ENCODE peak calls at places on chromosome 14, in nine cellular contexts. C, P, Q, I, U, N, L, Z and F are unnamed samples. For H3K27me3, the result is how much of the 10 kb centered on the place peaks cover.

GRCh38 chr14:23366163-23366921 is 1.4 kb upstream of the EFS start:
- DNase-seq in C (peak), P (peak), Q (peak), I (peak), U (peak), N (peak), L (peak), Z (no peak), F (peak)

GRCh38 chr14:24630087-24630871 is 3.7 kb downstream of the GZMB start:
- DNase-seq in C (no peak), P (no peak), Q (no peak), I (no peak), U (no peak), N (no peak), L (no peak), Z (no peak), F (no peak)

GRCh38 chr14:103395245-103395644 is 10.0 kb downstream of the MARK3 start:
- DNase-seq in C (no peak), P (no peak), Q (no peak), I (no peak), U (no peak), N (no peak), L (no peak), Z (peak), F (no peak)

GRCh38 chr14:75597149-75597548 is 18.7 kb downstream of the FLVCR2 start:
- DNase-seq in C (no peak), P (no peak), Q (no peak), I (no peak), U (no peak), N (no peak), L (no peak), Z (no peak), F (no peak)

GRCh38 chr14:70934502-70935134 is 27.4 kb downstream of the PCNX1 start:
- DNase-seq in C (peak), P (no peak), Q (no peak), I (no peak), U (no peak), N (no peak), L (no peak), Z (no peak), F (no peak)

GRCh38 chr14:23071244-23071974 is 14.1 kb upstream of the CDH24 start:
- DNase-seq in C (peak), P (peak), Q (peak), I (peak), U (peak), N (peak), L (peak), Z (peak), F (peak)

GRCh38 chr14:104136472-104137296 is 1.7 kb upstream of the KIF26A start:
- DNase-seq in C (no peak), P (no peak), Q (no peak), I (peak), U (no peak), N (no peak), L (peak), Z (no peak), F (peak)

GRCh38 chr14:54451961-54452360 is 10.8 kb upstream of the CNIH1 start:
- DNase-seq in C (no peak), P (no peak), Q (no peak), I (no peak), U (no peak), N (no peak), L (no peak), Z (no peak), F (no peak)

GRCh38 chr14:76514599-76514998 is 138.7 kb downstream of the ESRRB start:
- DNase-seq in C (no peak), P (no peak), Q (no peak), I (peak), U (no peak), N (peak), L (peak), Z (no peak), F (no peak)

GRCh38 chr14:65290830-65291229 is 121.7 kb upstream of the FUT8 start:
- DNase-seq in C (no peak), P (no peak), Q (no peak), I (no peak), U (no peak), N (peak), L (no peak), Z (peak), F (no peak)

GRCh38 chr14:58639842-58640484 is 2.2 kb downstream of the DACT1 start:
- DNase-seq in C (peak), P (no peak), Q (peak), I (no peak), U (no peak), N (peak), L (no peak), Z (peak), F (peak)

GRCh38 chr14:56874375-56874774 is 64.1 kb upstream of the OTX2 start:
- DNase-seq in C (no peak), P (no peak), Q (no peak), I (no peak), U (no peak), N (peak), L (no peak), Z (no peak), F (peak)

GRCh38 chr14:54267172-54267571 is 129.6 kb upstream of the CDKN3 start:
- DNase-seq in C (no peak), P (no peak), Q (no peak), I (no peak), U (no peak), N (no peak), L (no peak), Z (no peak), F (no peak)

GRCh38 chr14:70073924-70074566 is 114.7 kb downstream of the SLC8A3 start:
- DNase-seq in C (peak), P (peak), Q (peak), I (no peak), U (no peak), N (peak), L (no peak), Z (peak), F (peak)

GRCh38 chr14:32134448-32135070 is 57.5 kb downstream of the ARHGAP5 start:
- DNase-seq in C (no peak), P (no peak), Q (no peak), I (no peak), U (no peak), N (no peak), L (no peak), Z (peak), F (no peak)

GRCh38 chr14:104546591-104547309 is 32.8 kb upstream of the C14orf180 start:
- DNase-seq in C (no peak), P (no peak), Q (no peak), I (no peak), U (no peak), N (no peak), L (no peak), Z (no peak), F (no peak)

GRCh38 chr14:57068511-57068910 is 200.2 kb downstream of the EXOC5 start:
- DNase-seq in C (no peak), P (no peak), Q (no peak), I (no peak), U (no peak), N (no peak), L (no peak), Z (no peak), F (no peak)

GRCh38 chr14:26204954-26205479 is 392.8 kb downstream of the NOVA1 start:
- DNase-seq in C (no peak), P (no peak), Q (peak), I (peak), U (peak), N (no peak), L (peak), Z (no peak), F (peak)

GRCh38 chr14:24058260-24058950 is 6.6 kb downstream of the CARMIL3 start:
- DNase-seq in C (peak), P (no peak), Q (peak), I (peak), U (peak), N (peak), L (peak), Z (peak), F (peak)

GRCh38 chr14:64878775-64879634 is 702 bp downstream of the SPTB start:
- DNase-seq in C (no peak), P (no peak), Q (peak), I (no peak), U (no peak), N (no peak), L (peak), Z (no peak), F (peak)

GRCh38 chr14:23446291-23446851 is 10.9 kb upstream of the MYH7 start:
- DNase-seq in C (no peak), P (no peak), Q (no peak), I (no peak), U (no peak), N (no peak), L (no peak), Z (no peak), F (peak)

GRCh38 chr14:104370256-104370870 is 209.2 kb upstream of the C14orf180 start:
- DNase-seq in C (no peak), P (peak), Q (no peak), I (no peak), U (no peak), N (no peak), L (peak), Z (no peak), F (peak)

GRCh38 chr14:104552738-104553125 is 26.8 kb upstream of the C14orf180 start:
- DNase-seq in C (no peak), P (no peak), Q (no peak), I (peak), U (no peak), N (no peak), L (no peak), Z (no peak), F (peak)

GRCh38 chr14:85574849-85575616 is 45.1 kb downstream of the FLRT2 start:
- DNase-seq in C (no peak), P (no peak), Q (no peak), I (no peak), U (no peak), N (no peak), L (no peak), Z (no peak), F (peak)

GRCh38 chr14:95889236-95889979 is 12.8 kb downstream of the TUNAR start:
- DNase-seq in C (no peak), P (no peak), Q (no peak), I (no peak), U (no peak), N (no peak), L (no peak), Z (no peak), F (no peak)

GRCh38 chr14:72463291-72463866 is 430.5 kb downstream of the DPF3 start:
- DNase-seq in C (no peak), P (no peak), Q (no peak), I (no peak), U (no peak), N (no peak), L (no peak), Z (peak), F (no peak)

GRCh38 chr14:76687611-76688372 is 73.5 kb upstream of the VASH1 start:
- DNase-seq in C (no peak), P (no peak), Q (no peak), I (no peak), U (no peak), N (peak), L (no peak), Z (peak), F (no peak)

GRCh38 chr14:68711551-68712437 is 81.1 kb downstream of the ZFP36L1 start:
- DNase-seq in C (no peak), P (no peak), Q (no peak), I (no peak), U (no peak), N (no peak), L (no peak), Z (no peak), F (peak)

GRCh38 chr14:22657861-22658260 is 13.7 kb upstream of the OR6J1 start:
- DNase-seq in C (no peak), P (no peak), Q (no peak), I (no peak), U (no peak), N (peak), L (no peak), Z (peak), F (no peak)

GRCh38 chr14:24395609-24396580 is 2.9 kb upstream of the NYNRIN start:
- DNase-seq in C (no peak), P (no peak), Q (no peak), I (peak), U (no peak), N (peak), L (no peak), Z (no peak), F (no peak)

GRCh38 chr14:104383088-104383805 is 196.3 kb upstream of the C14orf180 start:
- DNase-seq in C (no peak), P (no peak), Q (peak), I (peak), U (no peak), N (no peak), L (peak), Z (no peak), F (peak)

GRCh38 chr14:51185754-51186153 is 54.3 kb upstream of the TMX1 start:
- DNase-seq in C (no peak), P (no peak), Q (no peak), I (no peak), U (no peak), N (no peak), L (no peak), Z (no peak), F (no peak)

GRCh38 chr14:34693228-34693939 is 21.0 kb downstream of the CFL2 start:
- DNase-seq in C (no peak), P (no peak), Q (no peak), I (no peak), U (no peak), N (peak), L (peak), Z (no peak), F (peak)

GRCh38 chr14:21612324-21612723 is 22.4 kb downstream of the OR10G2 start:
- DNase-seq in C (no peak), P (no peak), Q (no peak), I (no peak), U (no peak), N (no peak), L (no peak), Z (no peak), F (no peak)

GRCh38 chr14:104953896-104954656 is 24.1 kb downstream of the AHNAK2 start:
- DNase-seq in C (no peak), P (no peak), Q (no peak), I (peak), U (no peak), N (no peak), L (no peak), Z (no peak), F (peak)

GRCh38 chr14:71001742-71002141 is 94.5 kb downstream of the PCNX1 start:
- DNase-seq in C (no peak), P (no peak), Q (no peak), I (no peak), U (no peak), N (no peak), L (no peak), Z (no peak), F (no peak)

GRCh38 chr14:64636980-64637429 is 67.2 kb upstream of the PLEKHG3 start:
- DNase-seq in C (no peak), P (no peak), Q (no peak), I (no peak), U (no peak), N (no peak), L (no peak), Z (no peak), F (no peak)

GRCh38 chr14:24366375-24366663 is 1.7 kb upstream of the NFATC4 start:
- DNase-seq in C (no peak), P (no peak), Q (no peak), I (no peak), U (no peak), N (no peak), L (no peak), Z (no peak), F (no peak)

GRCh38 chr14:24072436-24072835 is 1.1 kb downstream of the CPNE6 start:
- DNase-seq in C (no peak), P (no peak), Q (no peak), I (peak), U (no peak), N (no peak), L (peak), Z (no peak), F (no peak)

GRCh38 chr14:56660677-56661389 is 81.2 kb downstream of the TMEM260 start:
- DNase-seq in C (no peak), P (no peak), Q (no peak), I (no peak), U (no peak), N (no peak), L (no peak), Z (no peak), F (peak)

GRCh38 chr14:101955695-101956161 is 8.6 kb upstream of the DYNC1H1 start:
- DNase-seq in C (no peak), P (no peak), Q (no peak), I (peak), U (no peak), N (no peak), L (no peak), Z (no peak), F (no peak)
- H3K4me3 ChIP-seq in C (no peak), P (no peak), Q (no peak), I (no peak), U (no peak), N (no peak), L (no peak), Z (no peak), F (no peak)

DNA sequence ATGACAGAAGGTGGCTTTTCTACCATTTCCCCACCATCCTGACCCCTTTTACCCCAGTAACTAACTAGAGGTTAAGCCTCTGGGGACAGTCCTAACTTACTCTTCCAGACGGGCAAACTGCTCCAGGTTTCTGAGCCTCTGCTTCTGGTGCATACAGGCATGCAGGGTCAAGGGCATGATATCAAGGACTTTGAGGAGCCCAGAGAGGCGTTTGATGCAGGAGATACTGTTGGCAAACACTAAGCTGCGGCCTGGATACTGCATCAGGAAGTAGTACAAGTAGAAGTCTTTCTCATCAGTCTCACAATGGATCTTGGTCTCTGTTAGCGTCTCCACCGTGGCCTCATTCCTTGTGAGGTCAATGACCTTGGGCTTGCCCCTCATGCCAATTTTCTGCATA is 21.0 kb downstream of the DDX24 start:
- DNase-seq in C (no peak), P (no peak), Q (no peak), I (peak), U (no peak), N (no peak), L (no peak), Z (no peak), F (no peak)
- H3K27me3 ChIP-seq in C (under half), P (under half), Q (under half), I (under half), U (under half), N (under half), L (under half), Z (under half), F (under half)

GRCh38 chr14:91171291-91171690 is 57.4 kb downstream of the DGLUCY start:
- DNase-seq in C (no peak), P (no peak), Q (no peak), I (no peak), U (no peak), N (no peak), L (no peak), Z (no peak), F (no peak)
- H3K4me3 ChIP-seq in C (no peak), P (no peak), Q (no peak), I (no peak), U (no peak), N (no peak), L (no peak), Z (no peak), F (no peak)

GRCh38 chr14:94175403-94176146 is 1.5 kb downstream of the PPP4R4 start:
- DNase-seq in C (no peak), P (no peak), Q (no peak), I (no peak), U (no peak), N (no peak), L (no peak), Z (no peak), F (no peak)
- H3K27me3 ChIP-seq in C (under half), P (under half), Q (under half), I (half or more), U (half or more), N (under half), L (under half), Z (under half), F (under half)

DNA sequence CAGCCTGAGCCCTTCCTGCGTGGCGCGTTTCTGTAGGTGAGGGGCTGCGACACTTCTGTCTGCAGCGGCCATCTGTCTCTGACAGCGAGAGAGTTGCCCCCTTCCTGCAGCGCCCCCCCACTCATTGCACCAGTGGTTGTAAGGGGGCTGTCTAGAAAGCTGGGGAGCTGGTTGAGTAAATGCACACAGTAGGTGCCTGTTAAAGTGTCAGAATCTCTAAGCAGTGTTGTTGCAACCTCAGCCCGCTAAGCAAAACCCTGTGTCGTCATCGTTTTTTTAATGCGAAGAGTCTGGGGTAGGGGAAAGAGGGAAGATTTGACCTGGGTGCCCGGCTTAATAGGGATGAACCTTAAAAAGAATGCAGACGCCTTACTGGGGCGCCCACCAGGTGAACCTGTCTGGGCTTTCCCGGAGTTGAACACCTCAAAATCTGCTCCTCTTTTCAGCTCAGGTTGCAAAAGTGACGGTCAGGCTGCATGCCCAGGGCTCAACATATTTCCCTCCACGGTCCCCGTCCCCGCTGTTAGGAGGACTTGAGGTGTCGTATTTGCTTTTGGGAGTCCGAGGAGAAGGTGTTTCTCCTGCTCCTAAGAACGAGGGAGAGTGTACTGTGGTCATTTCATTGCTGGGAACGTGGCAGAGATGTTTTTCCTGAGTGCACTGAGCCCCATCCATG is 1.0 kb downstream of the DLK1 start:
- DNase-seq in C (no peak), P (no peak), Q (no peak), I (no peak), U (no peak), N (no peak), L (no peak), Z (no peak), F (no peak)
- H3K4me3 ChIP-seq in C (no peak), P (peak), Q (peak), I (no peak), U (no peak), N (no peak), L (no peak), Z (no peak), F (peak)

DNA sequence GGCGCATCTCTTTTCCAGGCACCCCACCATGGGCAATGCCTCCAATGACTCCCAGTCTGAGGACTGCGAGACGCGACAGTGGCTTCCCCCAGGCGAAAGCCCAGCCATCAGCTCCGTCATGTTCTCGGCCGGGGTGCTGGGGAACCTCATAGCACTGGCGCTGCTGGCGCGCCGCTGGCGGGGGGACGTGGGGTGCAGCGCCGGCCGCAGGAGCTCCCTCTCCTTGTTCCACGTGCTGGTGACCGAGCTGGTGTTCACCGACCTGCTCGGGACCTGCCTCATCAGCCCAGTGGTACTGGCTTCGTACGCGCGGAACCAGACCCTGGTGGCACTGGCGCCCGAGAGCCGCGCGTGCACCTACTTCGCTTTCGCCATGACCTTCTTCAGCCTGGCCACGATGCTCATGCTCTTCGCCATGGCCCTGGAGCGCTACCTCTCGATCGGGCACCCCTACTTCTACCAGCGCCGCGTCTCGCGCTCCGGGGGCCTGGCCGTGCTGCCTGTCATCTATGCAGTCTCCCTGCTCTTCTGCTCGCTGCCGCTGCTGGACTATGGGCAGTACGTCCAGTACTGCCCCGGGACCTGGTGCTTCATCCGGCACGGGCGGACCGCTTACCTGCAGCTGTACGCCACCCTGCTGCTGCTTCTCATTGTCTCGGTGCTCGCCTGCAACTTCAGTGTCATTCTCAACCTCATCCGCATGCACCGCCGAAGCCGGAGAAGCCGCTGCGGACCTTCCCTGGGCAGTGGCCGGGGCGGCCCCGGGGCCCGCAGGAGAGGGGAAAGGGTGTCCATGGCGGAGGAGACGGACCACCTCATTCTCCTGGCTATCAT is 626 bp downstream of the PTGER2 start:
- DNase-seq in C (no peak), P (no peak), Q (no peak), I (peak), U (no peak), N (no peak), L (peak), Z (peak), F (peak)
- H3K27me3 ChIP-seq in C (under half), P (half or more), Q (under half), I (half or more), U (under half), N (under half), L (under half), Z (under half), F (half or more)